ENCODE peak calls at places on chromosome 11, in eight cellular contexts. N, Q, O, S, W, A, J and Y are unnamed samples.

GRCh38 chr11:3152471-3153110 is 12.5 kb downstream of the OSBPL5 start:
- DNase-seq in N (no peak), Q (no peak), O (no peak), S (peak; percentile 50), W (no peak), A (no peak), J (no peak), Y (no peak)

GRCh38 chr11:31340903-31341572 is 28.5 kb downstream of the DCDC1 start:
- DNase-seq in N (no peak), Q (peak; percentile 49), O (no peak), S (peak; percentile 41), W (peak; percentile 52), A (peak; percentile 26), J (peak; percentile 49), Y (no peak)

GRCh38 chr11:75557649-75558494 is 4.2 kb upstream of the SERPINH1 start:
- DNase-seq in N (no peak), Q (no peak), O (no peak), S (peak; percentile 95), W (peak; percentile 66), A (no peak), J (no peak), Y (no peak)

GRCh38 chr11:119370486-119371046 is 10.9 kb downstream of the USP2 start:
- DNase-seq in N (no peak), Q (peak; percentile 59), O (no peak), S (no peak), W (no peak), A (no peak), J (no peak), Y (no peak)

GRCh38 chr11:120334894-120335462 is 1.2 kb upstream of the ARHGEF12 start:
- DNase-seq in N (peak; percentile 59), Q (peak; percentile 69), O (peak; percentile 61), S (peak; percentile 94), W (peak; percentile 81), A (no peak), J (peak; percentile 76), Y (no peak)

GRCh38 chr11:35305670-35306382 is 113.5 kb downstream of the SLC1A2 start:
- DNase-seq in N (peak; percentile 55), Q (peak; percentile 79), O (peak; percentile 37), S (peak; percentile 56), W (peak; percentile 61), A (peak; percentile 13), J (peak; percentile 30), Y (no peak)

GRCh38 chr11:93591247-93591898 is 48.2 kb upstream of the SMCO4 start:
- DNase-seq in N (no peak), Q (no peak), O (no peak), S (peak; percentile 46), W (peak; percentile 82), A (peak; percentile 19), J (no peak), Y (no peak)

GRCh38 chr11:118264568-118265470 is 722 bp upstream of the MPZL2 start:
- DNase-seq in N (no peak), Q (no peak), O (no peak), S (no peak), W (peak; percentile 31), A (no peak), J (no peak), Y (no peak)

GRCh38 chr11:11621881-11622706 is at the start of gene GALNT18:
- DNase-seq in N (peak; percentile 98), Q (peak; percentile 98), O (peak; percentile 90), S (peak; percentile 90), W (peak; percentile 95), A (peak; percentile 81), J (peak; percentile 94), Y (peak; percentile 98)

GRCh38 chr11:11620251-11620965 is 1.4 kb downstream of the GALNT18 start:
- DNase-seq in N (peak; percentile 51), Q (peak; percentile 48), O (peak; percentile 27), S (peak; percentile 12), W (peak; percentile 75), A (peak; percentile 47), J (peak; percentile 58), Y (no peak)

GRCh38 chr11:11622772-11623531 is 1.1 kb upstream of the GALNT18 start:
- DNase-seq in N (no peak), Q (no peak), O (no peak), S (no peak), W (no peak), A (no peak), J (no peak), Y (no peak)

GRCh38 chr11:11618973-11619435 is 2.8 kb downstream of the GALNT18 start:
- DNase-seq in N (no peak), Q (peak; percentile 26), O (no peak), S (no peak), W (peak; percentile 35), A (no peak), J (peak; percentile 44), Y (no peak)

DNA sequence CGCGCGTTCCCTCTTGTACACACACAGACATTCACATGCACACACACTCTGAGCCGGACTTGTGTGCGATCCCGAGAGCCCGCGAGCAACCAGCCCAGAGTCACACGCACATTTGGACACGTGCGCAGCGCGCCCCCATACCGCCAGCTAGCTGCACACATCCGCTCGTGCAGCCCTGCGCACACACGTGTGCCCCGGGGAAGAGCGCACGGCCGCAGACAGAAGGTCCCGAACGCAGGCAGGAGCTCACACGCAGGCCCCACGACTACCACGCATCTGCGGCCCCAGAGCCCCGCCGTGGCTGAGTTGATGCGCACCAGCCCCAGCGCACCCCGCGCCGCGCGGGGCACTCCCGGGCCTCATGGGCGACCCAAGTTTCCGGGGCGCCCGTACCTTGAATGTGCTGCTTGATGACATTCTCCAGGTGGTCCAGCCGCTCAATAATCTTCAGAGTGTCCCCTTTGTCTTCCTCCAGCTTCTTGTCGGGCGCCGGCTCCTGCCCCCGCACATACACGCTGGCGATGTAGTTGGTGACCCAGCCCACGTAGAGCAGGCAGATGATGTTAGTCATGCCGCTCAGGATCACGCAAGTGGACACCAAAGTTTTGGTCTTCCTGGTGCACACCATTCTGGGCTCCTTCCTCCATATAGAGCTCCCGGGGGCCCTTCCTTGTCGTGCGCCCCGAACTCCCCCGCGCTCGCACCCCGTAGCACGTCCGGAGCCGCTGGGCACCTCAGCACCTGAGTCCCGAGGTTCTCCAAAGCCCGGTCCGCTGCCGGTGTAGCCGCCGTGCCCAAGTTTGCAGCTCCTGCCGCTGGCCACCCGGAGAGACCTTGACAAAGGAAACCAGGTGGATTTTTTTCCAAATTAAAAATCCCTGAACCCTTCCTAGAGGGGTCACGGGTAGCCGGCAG is 582 bp downstream of the GALNT18 start:
- DNase-seq in N (peak; percentile 14), Q (peak; percentile 32), O (no peak), S (peak; percentile 44), W (no peak), A (no peak), J (peak; percentile 32), Y (no peak)
- TF ChIP-seq CTCF in N (peak; percentile 19), Q (no peak), O (no peak), S (no peak), W (no peak), A (no peak), J (peak; percentile 11), Y (peak; percentile 21)

GRCh38 chr11:114281388-114281956 is 14.7 kb upstream of the NNMT start:
- DNase-seq in N (no peak), Q (no peak), O (no peak), S (no peak), W (no peak), A (no peak), J (no peak), Y (no peak)

GRCh38 chr11:114279778-114280532 is 16.2 kb upstream of the NNMT start:
- DNase-seq in N (peak; percentile 74), Q (no peak), O (no peak), S (peak; percentile 61), W (peak; percentile 86), A (no peak), J (no peak), Y (peak; percentile 40)

GRCh38 chr11:114282488-114282887 is 13.7 kb upstream of the NNMT start:
- DNase-seq in N (no peak), Q (no peak), O (no peak), S (no peak), W (no peak), A (no peak), J (no peak), Y (peak; percentile 32)

GRCh38 chr11:114278342-114279065 is 17.7 kb upstream of the NNMT start:
- DNase-seq in N (no peak), Q (no peak), O (no peak), S (no peak), W (no peak), A (no peak), J (no peak), Y (peak; percentile 69)

DNA sequence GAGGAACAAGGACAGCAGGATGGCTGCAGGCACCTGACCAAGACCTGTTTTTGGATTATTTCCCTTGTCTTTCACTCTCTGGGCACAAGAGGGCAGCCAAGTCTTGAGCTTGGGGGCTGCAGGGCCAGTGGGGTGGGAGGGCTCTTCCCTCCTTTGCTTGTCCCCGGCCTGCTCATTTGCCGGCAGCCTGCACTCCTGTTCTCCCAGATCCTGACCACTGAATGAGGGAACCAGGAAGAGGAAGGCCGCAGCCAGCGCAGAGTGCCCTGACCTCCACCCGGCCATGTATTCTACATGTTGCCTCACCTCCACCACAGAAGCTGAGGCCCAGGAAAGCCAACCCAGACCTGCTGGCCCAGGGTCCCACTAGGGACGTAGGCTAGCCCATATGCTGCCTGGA is 15.5 kb upstream of the NNMT start:
- DNase-seq in N (peak; percentile 49), Q (peak; percentile 84), O (no peak), S (peak; percentile 85), W (peak; percentile 88), A (peak; percentile 35), J (peak; percentile 89), Y (peak; percentile 84)
- TF ChIP-seq CTCF in N (peak; percentile 63), Q (peak; percentile 70), O (peak; percentile 41), S (peak; percentile 93), W (peak; percentile 78), A (peak; percentile 35), J (peak; percentile 72), Y (peak; percentile 76)

DNA sequence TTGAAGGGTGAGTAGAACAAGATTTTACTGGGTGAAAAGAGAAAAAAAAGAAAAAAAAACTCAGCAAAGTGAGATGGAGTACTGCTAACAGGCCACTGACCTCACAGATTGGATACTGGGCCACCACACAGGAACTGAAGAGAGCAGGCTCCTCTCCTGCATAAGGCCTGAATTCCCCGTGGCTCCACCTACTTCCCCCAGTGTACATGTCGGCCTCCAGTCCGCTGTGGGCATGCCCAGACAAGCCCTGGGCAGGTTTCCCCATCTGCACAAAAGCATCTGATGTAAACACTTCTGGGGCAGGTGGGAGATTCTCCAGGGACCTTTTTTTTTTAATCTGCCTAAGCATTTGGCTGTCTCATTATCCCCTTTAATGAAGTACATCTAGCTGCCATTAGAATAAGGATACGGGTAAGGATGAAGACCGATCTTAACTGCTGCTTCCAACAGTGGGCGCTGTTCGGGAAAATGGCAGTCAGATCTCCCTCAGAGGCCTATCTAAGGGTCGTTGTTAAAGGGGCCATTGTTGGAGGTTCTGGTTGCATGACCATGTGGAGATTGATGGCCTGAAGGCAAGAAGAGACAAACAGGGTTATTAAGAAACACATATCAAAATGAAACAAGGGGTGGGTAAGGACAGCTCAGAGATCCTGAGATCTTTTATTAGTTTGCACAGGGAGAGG is 48.5 kb downstream of the MS4A13 start:
- DNase-seq in N (no peak), Q (no peak), O (no peak), S (no peak), W (peak; percentile 33), A (no peak), J (peak; percentile 10), Y (no peak)
- TF ChIP-seq CTCF in N (no peak), Q (no peak), O (no peak), S (no peak), W (no peak), A (no peak), J (no peak), Y (no peak)

DNA sequence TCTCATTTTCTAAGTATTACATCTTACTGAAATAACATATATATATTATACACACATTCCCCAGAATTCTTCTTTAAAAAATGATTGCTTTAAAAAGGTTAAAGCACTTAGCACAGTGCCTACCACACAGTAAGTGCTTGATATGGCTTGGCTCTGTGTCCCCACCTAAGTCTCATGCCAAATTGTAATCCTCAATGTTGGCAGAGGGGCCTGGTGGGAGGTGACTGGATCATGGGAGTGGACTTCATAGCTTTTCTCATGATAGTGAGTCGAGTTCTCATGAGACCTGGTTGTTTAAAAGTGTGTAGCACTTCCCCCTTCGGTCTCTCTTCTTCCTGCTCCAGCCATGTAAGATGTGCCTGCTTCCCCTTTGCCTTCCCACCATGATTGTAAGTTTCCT is 6.2 kb downstream of the CRYAB start:
- DNase-seq in N (no peak), Q (no peak), O (no peak), S (peak; percentile 22), W (no peak), A (no peak), J (no peak), Y (no peak)
- TF ChIP-seq CTCF in N (no peak), Q (no peak), O (no peak), S (no peak), W (no peak), A (no peak), J (no peak), Y (no peak)